ENCODE peak calls at places on chromosomes 2 and 18, in seven cellular contexts. U is ovary, H is BE2C, X is psoas muscle, F is bronchial epithelial cell, G is GM12865, R is left ventricle myocardium inferior. B is an unnamed sample.

GRCh38 chr18:23982154-23983071 is 32.1 kb upstream of the TTC39C start:
- DNase-seq in U (peak), F (no peak), H (peak), X (peak), G (no peak), R (peak), B (peak)

GRCh38 chr2:95799892-95800291 is 191.7 kb downstream of the ANKRD36C start:
- DNase-seq in G (no peak), F (no peak), U (no peak), H (no peak), X (no peak), R (no peak), B (no peak)

GRCh38 chr2:222903234-222904220 is 42.7 kb downstream of the ACSL3 start:
- DNase-seq in R (no peak), G (peak), F (peak), H (peak), U (no peak), X (no peak), B (peak)

GRCh38 chr2:62305421-62306176 is 109.7 kb downstream of the B3GNT2 start:
- DNase-seq in G (peak), R (no peak), X (no peak), F (no peak), H (peak), U (no peak), B (peak)

GRCh38 chr18:7987284-7987976 is 420.3 kb downstream of the PTPRM start:
- DNase-seq in G (no peak), F (peak), X (no peak), H (no peak), R (no peak), U (no peak), B (no peak)

GRCh38 chr2:11017921-11018320 is 106.2 kb downstream of the KCNF1 start:
- DNase-seq in X (no peak), F (no peak), G (no peak), U (no peak), R (no peak), H (no peak), B (no peak)

GRCh38 chr2:75007061-75007460 is 48.6 kb downstream of the POLE4 start:
- DNase-seq in R (no peak), X (no peak), G (no peak), U (no peak), F (no peak), H (no peak), B (no peak)

GRCh38 chr2:157744571-157745076 is 116.0 kb upstream of the ACVR1C start:
- DNase-seq in H (no peak), F (no peak), G (no peak), R (no peak), U (no peak), X (peak), B (no peak)

GRCh38 chr18:11807233-11807632 is 44.0 kb upstream of the CHMP1B start:
- DNase-seq in X (no peak), F (no peak), H (no peak), U (no peak), R (no peak), G (no peak), B (no peak)

GRCh38 chr2:238352361-238352760 is 32.0 kb downstream of the TRAF3IP1 start:
- DNase-seq in G (no peak), F (no peak), H (no peak), R (no peak), U (no peak), X (no peak), B (no peak)

GRCh38 chr2:218255441-218255840 is 5.4 kb upstream of the GPBAR1 start:
- DNase-seq in U (no peak), H (no peak), G (no peak), X (no peak), F (peak), R (no peak), B (no peak)

GRCh38 chr2:203783496-203784203 is 77.2 kb downstream of the CD28 start:
- DNase-seq in X (no peak), R (no peak), G (no peak), U (no peak), H (no peak), F (no peak), B (no peak)

GRCh38 chr2:239130041-239130440 is 270.8 kb downstream of the HDAC4 start:
- DNase-seq in U (no peak), F (no peak), R (no peak), X (no peak), H (no peak), G (no peak), B (no peak)

GRCh38 chr2:126839711-126840110 is 59.0 kb upstream of the TEX51 start:
- DNase-seq in R (no peak), X (no peak), H (no peak), F (no peak), U (no peak), G (no peak), B (no peak)

GRCh38 chr2:21372654-21373053 is 248.9 kb downstream of the TDRD15 start:
- DNase-seq in F (peak), U (no peak), H (peak), G (peak), R (no peak), X (no peak), B (peak)

GRCh38 chr2:13260401-13260800 is 543.7 kb downstream of the TRIB2 start:
- DNase-seq in G (no peak), X (no peak), F (peak), H (no peak), U (no peak), R (no peak), B (no peak)

GRCh38 chr2:138777996-138778395 is 2.2 kb downstream of the NXPH2 start:
- DNase-seq in R (no peak), F (no peak), H (no peak), G (no peak), X (no peak), U (no peak), B (no peak)

GRCh38 chr2:70692256-70692655 is 75.7 kb downstream of the ADD2 start:
- DNase-seq in X (no peak), H (no peak), G (no peak), U (no peak), F (no peak), R (no peak), B (no peak)

GRCh38 chr2:161122772-161123530 is 37.3 kb upstream of the TANK start:
- DNase-seq in X (no peak), G (peak), F (peak), R (no peak), H (peak), U (peak), B (peak)

GRCh38 chr18:48575658-48576453 is 37.0 kb downstream of the CTIF start:
- DNase-seq in H (no peak), U (no peak), R (no peak), F (no peak), X (no peak), G (no peak), B (no peak)

GRCh38 chr2:240966457-240966905 is 31.9 kb upstream of the SNED1 start:
- DNase-seq in R (peak), H (peak), F (no peak), X (peak), U (no peak), G (no peak), B (no peak)

GRCh38 chr2:28488858-28489575 is 6.8 kb upstream of the PLB1 start:
- DNase-seq in U (no peak), H (peak), F (peak), X (no peak), R (no peak), G (no peak), B (no peak)

GRCh38 chr2:72561621-72562318 is 264.1 kb downstream of the EXOC6B start:
- DNase-seq in R (no peak), F (peak), H (no peak), G (no peak), X (no peak), U (no peak), B (no peak)

GRCh38 chr18:8705941-8706544 is 687 bp downstream of the MTCL1 start:
- DNase-seq in H (no peak), X (peak), G (no peak), F (no peak), R (no peak), U (peak), B (peak)

GRCh38 chr2:99988567-99988966 is 153.8 kb downstream of the AFF3 start:
- DNase-seq in X (no peak), G (no peak), R (no peak), H (no peak), F (no peak), U (no peak), B (no peak)

GRCh38 chr2:77579076-77579769 is 57.0 kb upstream of the LRRTM4 start:
- DNase-seq in F (no peak), R (no peak), X (no peak), G (no peak), H (no peak), U (no peak), B (no peak)

GRCh38 chr2:186493564-186494085 is 7.6 kb downstream of the ZC3H15 start:
- DNase-seq in X (no peak), F (no peak), H (no peak), G (no peak), R (no peak), U (no peak), B (no peak)

GRCh38 chr2:136113767-136114070 is 4.2 kb downstream of the CXCR4 start:
- DNase-seq in F (no peak), X (no peak), G (no peak), H (no peak), U (no peak), R (no peak), B (no peak)

GRCh38 chr2:219344756-219345458 is 12.4 kb upstream of the RESP18 start:
- DNase-seq in F (no peak), R (peak), G (peak), X (no peak), U (no peak), H (peak), B (no peak)

GRCh38 chr2:46030330-46030729 is 266.9 kb upstream of the EPAS1 start:
- DNase-seq in U (no peak), R (no peak), G (no peak), X (no peak), H (no peak), F (no peak), B (no peak)

GRCh38 chr2:46031124-46031523 is 266.1 kb upstream of the EPAS1 start:
- DNase-seq in U (no peak), H (no peak), F (no peak), R (no peak), G (no peak), X (no peak), B (no peak)

GRCh38 chr2:46032161-46032813 is 264.9 kb upstream of the EPAS1 start:
- DNase-seq in G (no peak), X (no peak), F (peak), U (no peak), R (no peak), H (no peak), B (no peak)

GRCh38 chr2:46026431-46026830 is 270.8 kb upstream of the EPAS1 start:
- DNase-seq in G (no peak), F (no peak), U (no peak), R (no peak), H (no peak), X (no peak), B (no peak)

DNA sequence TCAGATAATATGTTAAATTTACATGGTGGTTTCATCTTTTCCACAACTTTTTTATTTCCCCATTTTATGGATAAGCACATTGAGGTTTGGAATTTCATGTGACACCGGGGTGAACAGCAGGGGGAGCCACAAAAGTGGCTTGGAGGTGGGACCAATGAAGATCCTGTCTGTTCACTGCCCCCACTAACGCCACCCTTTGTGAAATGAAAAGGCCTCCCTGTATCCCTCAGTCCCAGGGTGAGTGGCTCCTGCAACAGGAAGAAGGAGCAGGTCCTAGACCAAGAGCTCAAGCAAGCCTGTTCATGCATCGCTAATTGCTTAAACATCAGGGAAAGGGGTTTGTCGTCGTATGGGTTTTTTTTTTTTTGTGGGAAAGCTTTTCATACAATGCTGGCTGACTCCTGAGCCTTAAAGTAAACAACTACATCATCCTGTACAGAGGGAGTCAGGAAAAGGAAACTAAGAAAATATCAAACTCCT is 267.8 kb upstream of the EPAS1 start:
- DNase-seq in H (no peak), R (peak), F (peak), U (no peak), G (no peak), X (no peak), B (no peak)
- TF ChIP-seq CTCF in H (peak), R (peak), F (no peak), U (no peak), G (no peak), X (no peak), B (no peak)

GRCh38 chr18:74290831-74291770 is 662 bp downstream of the CYB5A start:
- DNase-seq in F (peak), U (peak), X (no peak), H (no peak), G (peak), R (peak), B (peak)
- TF ChIP-seq CTCF in F (peak), U (no peak), X (no peak), H (no peak), G (no peak), R (peak), B (no peak)

DNA sequence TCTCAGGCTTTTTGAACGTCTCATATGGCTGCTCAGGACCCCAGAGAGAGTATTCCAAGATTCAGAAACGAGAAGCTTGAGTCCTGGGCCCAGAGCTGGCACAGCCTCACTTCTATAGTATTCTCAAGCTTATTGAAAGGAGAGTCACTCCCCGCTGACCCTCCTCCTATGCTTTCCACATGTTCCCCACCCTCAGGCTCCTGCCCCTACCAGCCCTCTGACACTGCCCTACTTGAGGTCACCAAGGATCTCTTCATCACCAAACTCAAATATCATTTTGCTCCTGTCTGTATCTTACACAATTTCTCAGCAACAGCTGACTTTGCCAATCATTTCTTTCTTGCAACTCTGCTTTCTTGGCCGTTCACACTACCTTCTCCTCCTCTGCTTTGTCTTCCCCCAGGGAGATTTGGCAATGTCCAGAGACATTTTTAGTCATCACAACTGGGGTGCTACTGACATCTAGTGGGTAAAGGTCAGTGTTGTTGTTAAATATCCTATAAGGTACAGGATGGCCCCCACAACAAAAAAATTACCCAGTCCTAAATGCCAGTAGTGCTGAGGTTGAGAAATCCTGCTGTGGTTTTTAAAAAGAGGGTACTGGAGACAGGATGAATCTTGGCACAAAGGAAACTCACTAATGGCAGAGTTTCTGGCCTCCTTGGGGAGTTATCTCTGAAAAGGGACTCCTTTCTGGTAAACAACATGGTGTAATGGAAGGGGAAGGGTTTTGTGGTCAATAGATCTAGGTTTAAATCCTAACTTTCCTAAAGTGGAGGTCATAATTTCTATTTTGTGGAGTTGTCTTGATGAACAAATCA is 26.9 kb upstream of the INSIG2 start:
- DNase-seq in G (peak), H (no peak), F (peak), R (no peak), X (no peak), U (no peak), B (peak)
- TF ChIP-seq CTCF in G (peak), H (peak), F (peak), R (peak), X (peak), U (no peak), B (peak)

GRCh38 chr2:182241936-182242335 is 184.9 kb downstream of the PDE1A start:
- DNase-seq in U (no peak), R (no peak), F (no peak), X (no peak), G (no peak), H (no peak), B (no peak)

GRCh38 chr2:182245963-182246362 is 180.9 kb downstream of the PDE1A start:
- DNase-seq in G (peak), X (no peak), U (no peak), H (no peak), F (no peak), R (no peak), B (no peak)

GRCh38 chr2:182242561-182242960 is 184.3 kb downstream of the PDE1A start:
- DNase-seq in R (no peak), G (no peak), F (no peak), U (no peak), X (no peak), H (no peak), B (no peak)

DNA sequence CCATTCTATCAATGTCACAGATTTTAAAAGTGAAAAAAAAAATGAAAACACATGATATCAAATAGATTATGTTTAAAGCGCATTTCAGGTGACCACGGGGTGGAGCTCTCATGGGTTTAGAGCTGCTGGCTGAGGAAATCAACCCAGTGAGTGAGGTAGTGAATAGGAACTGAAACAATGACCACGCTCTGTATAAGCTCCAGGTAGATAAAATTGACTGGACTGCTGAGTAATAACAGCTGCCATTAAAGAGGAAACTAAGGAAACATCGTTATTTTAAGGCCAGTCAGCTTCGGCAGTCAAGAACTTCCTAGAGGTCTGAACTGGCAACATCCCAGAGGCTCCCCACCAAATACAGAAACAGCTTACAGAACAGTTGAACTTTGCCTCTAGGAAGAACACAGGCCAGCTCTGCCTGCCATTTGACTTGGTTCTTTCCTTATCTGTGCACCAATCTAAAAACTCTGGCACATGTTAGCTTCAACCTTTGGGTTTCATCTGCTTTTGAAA is 185.9 kb downstream of the PDE1A start:
- DNase-seq in G (peak), X (no peak), F (peak), H (peak), U (no peak), R (no peak), B (peak)
- TF ChIP-seq CTCF in G (peak), X (no peak), F (peak), H (peak), U (no peak), R (peak), B (peak)

GRCh38 chr2:235293060-235293459 is 200.8 kb upstream of the AGAP1 start:
- DNase-seq in X (no peak), R (no peak), H (no peak), U (no peak), G (no peak), F (no peak), B (no peak)
- TF ChIP-seq CTCF in X (no peak), R (no peak), H (no peak), U (no peak), G (no peak), F (no peak), B (no peak)

GRCh38 chr2:177604291-177605065 is 211.9 kb downstream of the AGPS start:
- DNase-seq in R (no peak), X (no peak), U (peak), G (peak), F (peak), H (peak), B (peak)
- TF ChIP-seq CTCF in R (peak), X (peak), U (peak), G (peak), F (peak), H (peak), B (peak)

GRCh38 chr18:42053188-42053781 is 98.3 kb downstream of the PIK3C3 start:
- DNase-seq in G (peak), F (peak), R (no peak), H (peak), X (peak), U (peak), B (peak)

GRCh38 chr18:42048150-42048549 is 93.1 kb downstream of the PIK3C3 start:
- DNase-seq in H (no peak), U (no peak), R (no peak), F (peak), G (no peak), X (no peak), B (no peak)

GRCh38 chr18:42047721-42048120 is 92.7 kb downstream of the PIK3C3 start:
- DNase-seq in G (no peak), U (no peak), X (no peak), F (peak), R (no peak), H (no peak), B (no peak)

GRCh38 chr18:42051411-42051810 is 96.4 kb downstream of the PIK3C3 start:
- DNase-seq in X (no peak), F (peak), H (no peak), G (no peak), U (no peak), R (no peak), B (no peak)

GRCh38 chr18:42052137-42052708 is 97.2 kb downstream of the PIK3C3 start:
- DNase-seq in F (no peak), R (no peak), X (no peak), H (no peak), U (no peak), G (no peak), B (no peak)
- TF ChIP-seq CTCF in F (peak), R (peak), X (no peak), H (peak), U (no peak), G (no peak), B (no peak)

DNA sequence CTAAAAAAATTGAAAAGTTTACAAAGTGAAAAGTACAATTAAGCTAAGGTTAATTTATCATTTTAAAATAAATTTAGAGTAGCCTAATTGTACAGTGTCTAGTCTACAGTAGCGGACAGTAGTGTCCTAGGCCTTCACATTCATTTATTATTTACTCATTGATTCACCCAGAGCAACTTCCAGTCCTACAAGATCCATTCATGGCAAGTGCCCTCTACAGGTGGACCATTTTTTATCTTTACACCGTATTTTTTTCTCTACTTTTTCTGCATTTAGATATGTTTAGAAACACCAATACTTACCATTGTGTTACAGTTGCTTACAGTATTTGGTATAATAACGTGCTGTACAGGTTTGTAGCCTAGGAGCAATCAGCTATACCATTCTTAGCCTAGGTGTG is 84.1 kb downstream of the TSN start:
- DNase-seq in R (no peak), U (no peak), H (no peak), F (no peak), X (no peak), G (no peak), B (no peak)
- TF ChIP-seq CTCF in R (no peak), U (no peak), H (no peak), F (no peak), X (no peak), G (no peak), B (no peak)

B was measured in activated CD8-positive, alpha-beta T cell treated with anti-CD3 and anti-CD28 coated beads for 36 hours.